ENCODE peak calls at places on chromosome 3, in seven cellular contexts. One of them, this sample, is unnamed.
A peak's percentile ranks its signal among the peaks of the same experiment; 100 is the strongest.

GRCh38 chr3:190319660-190320059 is 2.6 kb downstream of the CLDN1 start:
- DNase-seq in adrenal gland: no peak
- DNase-seq in ovary: no peak
- DNase-seq in heart left ventricle: no peak
- DNase-seq in esophagus squamous epithelium: no peak
- DNase-seq in right lobe of liver: no peak
- DNase-seq in breast epithelium: no peak
- DNase-seq in this sample: no peak

GRCh38 chr3:122520861-122521260 is 6.1 kb upstream of the KPNA1 start:
- DNase-seq in ovary: no peak
- DNase-seq in breast epithelium: no peak
- DNase-seq in heart left ventricle: no peak
- DNase-seq in adrenal gland: no peak
- DNase-seq in esophagus squamous epithelium: no peak
- DNase-seq in right lobe of liver: no peak
- DNase-seq in this sample: no peak

GRCh38 chr3:177904661-177905060 is 631.6 kb upstream of the KCNMB2 start:
- DNase-seq in right lobe of liver: no peak
- DNase-seq in adrenal gland: no peak
- DNase-seq in heart left ventricle: no peak
- DNase-seq in ovary: no peak
- DNase-seq in breast epithelium: no peak
- DNase-seq in esophagus squamous epithelium: no peak
- DNase-seq in this sample: no peak

GRCh38 chr3:141094851-141095545 is 43.9 kb downstream of the SPSB4 start:
- DNase-seq in right lobe of liver: no peak
- DNase-seq in ovary: peak; percentile 60
- DNase-seq in breast epithelium: peak; percentile 27
- DNase-seq in heart left ventricle: peak; percentile 82
- DNase-seq in esophagus squamous epithelium: no peak
- DNase-seq in adrenal gland: peak; percentile 36
- DNase-seq in this sample: peak; percentile 47

GRCh38 chr3:138567403-138567802 is 26.7 kb downstream of the CEP70 start:
- DNase-seq in right lobe of liver: no peak
- DNase-seq in heart left ventricle: no peak
- DNase-seq in breast epithelium: no peak
- DNase-seq in esophagus squamous epithelium: no peak
- DNase-seq in adrenal gland: no peak
- DNase-seq in ovary: no peak
- DNase-seq in this sample: no peak

GRCh38 chr3:8793242-8793641 is 23.8 kb upstream of the OXTR start:
- DNase-seq in esophagus squamous epithelium: no peak
- DNase-seq in heart left ventricle: no peak
- DNase-seq in ovary: no peak
- DNase-seq in breast epithelium: no peak
- DNase-seq in adrenal gland: no peak
- DNase-seq in right lobe of liver: no peak
- DNase-seq in this sample: no peak

GRCh38 chr3:32309653-32310242 is 71.3 kb downstream of the CMTM8 start:
- DNase-seq in ovary: no peak
- DNase-seq in esophagus squamous epithelium: no peak
- DNase-seq in right lobe of liver: no peak
- DNase-seq in heart left ventricle: no peak
- DNase-seq in adrenal gland: no peak
- DNase-seq in breast epithelium: no peak
- DNase-seq in this sample: no peak

GRCh38 chr3:188901126-188901525 is 270.6 kb upstream of the TPRG1 start:
- DNase-seq in adrenal gland: no peak
- DNase-seq in right lobe of liver: no peak
- DNase-seq in ovary: no peak
- DNase-seq in esophagus squamous epithelium: no peak
- DNase-seq in breast epithelium: no peak
- DNase-seq in heart left ventricle: no peak
- DNase-seq in this sample: no peak

GRCh38 chr3:186110975-186111974 is 2.4 kb upstream of the ETV5 start:
- DNase-seq in breast epithelium: no peak
- DNase-seq in adrenal gland: no peak
- DNase-seq in ovary: no peak
- DNase-seq in heart left ventricle: no peak
- DNase-seq in esophagus squamous epithelium: no peak
- DNase-seq in right lobe of liver: no peak
- DNase-seq in this sample: no peak

GRCh38 chr3:186107148-186108105 is 1.5 kb downstream of the ETV5 start:
- DNase-seq in adrenal gland: peak; percentile 73
- DNase-seq in right lobe of liver: peak; percentile 71
- DNase-seq in breast epithelium: peak; percentile 62
- DNase-seq in ovary: peak; percentile 61
- DNase-seq in heart left ventricle: peak; percentile 79
- DNase-seq in esophagus squamous epithelium: peak; percentile 5
- DNase-seq in this sample: peak; percentile 65

GRCh38 chr3:186109897-186110803 is 1.3 kb upstream of the ETV5 start:
- DNase-seq in breast epithelium: no peak
- DNase-seq in adrenal gland: peak; percentile 56
- DNase-seq in heart left ventricle: no peak
- DNase-seq in right lobe of liver: no peak
- DNase-seq in esophagus squamous epithelium: no peak
- DNase-seq in ovary: peak; percentile 41
- DNase-seq in this sample: no peak

GRCh38 chr3:186108106-186108940 is 566 bp downstream of the ETV5 start:
- DNase-seq in esophagus squamous epithelium: no peak
- DNase-seq in ovary: peak; percentile 62
- DNase-seq in right lobe of liver: peak; percentile 50
- DNase-seq in adrenal gland: peak; percentile 64
- DNase-seq in breast epithelium: no peak
- DNase-seq in heart left ventricle: peak; percentile 71
- DNase-seq in this sample: peak; percentile 35

DNA sequence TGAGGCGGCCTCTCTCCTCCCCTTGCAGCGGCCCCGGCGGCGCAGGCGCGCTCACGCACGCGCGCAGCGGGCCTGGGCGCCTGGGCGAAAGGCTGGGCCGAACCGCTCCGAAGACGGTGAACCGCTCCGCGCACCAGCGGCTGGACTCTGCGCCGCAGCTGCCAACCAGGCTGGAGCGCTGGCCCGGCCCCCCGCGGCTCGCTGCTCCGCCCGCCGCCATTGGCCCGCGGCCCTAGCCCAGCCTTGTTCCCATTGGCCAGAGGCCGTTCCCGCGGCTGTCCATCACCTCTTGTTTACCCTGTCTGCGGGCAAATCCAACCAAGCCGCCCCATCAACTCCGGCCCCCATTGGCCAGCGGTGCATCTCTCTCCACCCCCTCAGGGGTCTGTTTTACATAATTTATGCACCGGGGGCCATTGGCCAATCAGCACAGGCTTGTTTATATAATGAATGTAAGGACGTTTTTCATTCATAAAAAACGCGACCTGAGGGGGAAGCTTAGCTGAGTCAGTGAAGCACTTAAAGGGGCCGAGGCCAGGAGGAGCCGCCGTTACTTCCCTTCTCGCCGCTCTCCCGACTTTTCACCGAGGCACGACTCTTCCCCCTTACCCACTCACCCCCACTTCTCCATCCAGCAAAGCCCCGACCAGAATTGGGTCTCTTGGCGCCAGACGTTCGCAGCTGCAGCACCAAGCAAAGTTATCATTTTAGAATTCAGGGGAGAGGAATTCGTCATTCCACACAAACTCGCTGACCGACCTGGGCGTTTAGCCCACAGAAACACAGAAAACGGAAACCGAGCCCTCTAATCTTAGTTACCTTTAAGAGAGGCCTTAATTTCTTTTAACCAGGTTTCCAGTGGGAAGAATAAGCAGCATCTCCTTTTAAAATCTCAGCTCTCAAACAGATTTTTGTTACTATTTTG is at the start of gene ETV5:
- DNase-seq in ovary: peak; percentile 99
- DNase-seq in breast epithelium: peak; percentile 99
- DNase-seq in right lobe of liver: peak; percentile 100
- DNase-seq in adrenal gland: peak; percentile 100
- DNase-seq in esophagus squamous epithelium: peak; percentile 90
- DNase-seq in heart left ventricle: peak; percentile 99
- DNase-seq in this sample: peak; percentile 100
- TF ChIP-seq POLR2A in ovary: peak; percentile 50
- TF ChIP-seq POLR2A in breast epithelium: no peak
- TF ChIP-seq POLR2A in right lobe of liver: peak; percentile 93
- TF ChIP-seq POLR2A in adrenal gland: peak; percentile 90
- TF ChIP-seq POLR2A in esophagus squamous epithelium: peak; percentile 59
- TF ChIP-seq POLR2A in heart left ventricle: peak; percentile 82
- TF ChIP-seq POLR2A in this sample: peak; percentile 95

GRCh38 chr3:45599984-45600650 is 5.6 kb downstream of the LIMD1 start:
- DNase-seq in adrenal gland: no peak
- DNase-seq in breast epithelium: no peak
- DNase-seq in right lobe of liver: no peak
- DNase-seq in heart left ventricle: no peak
- DNase-seq in esophagus squamous epithelium: no peak
- DNase-seq in ovary: no peak
- DNase-seq in this sample: no peak
- H3K4me3 ChIP-seq in adrenal gland: no peak overlapping the region
- H3K4me3 ChIP-seq in breast epithelium: no peak overlapping the region
- H3K4me3 ChIP-seq in right lobe of liver: no peak overlapping the region
- H3K4me3 ChIP-seq in heart left ventricle: no peak overlapping the region
- H3K4me3 ChIP-seq in esophagus squamous epithelium: no peak overlapping the region
- H3K4me3 ChIP-seq in ovary: no peak overlapping the region
- H3K4me3 ChIP-seq in this sample: no peak overlapping the region

DNA sequence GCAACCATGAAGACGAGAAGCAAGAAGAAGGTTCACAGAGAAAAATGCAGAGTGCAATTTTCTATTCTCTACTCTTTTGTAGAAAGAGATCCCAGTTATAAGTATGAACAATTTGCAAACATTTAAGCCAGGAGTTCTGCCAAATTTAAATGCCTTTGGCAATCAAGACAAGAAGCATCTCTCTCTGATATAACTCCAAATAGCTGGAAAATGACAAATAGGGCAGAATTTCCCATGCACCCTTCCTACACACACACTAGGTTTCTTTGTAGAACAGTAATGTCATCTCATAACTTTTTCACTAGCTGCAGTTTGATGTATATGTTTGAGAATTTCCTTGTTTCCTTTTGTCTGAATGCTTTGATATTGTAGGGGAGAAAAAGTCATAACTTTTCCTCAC is 333.5 kb upstream of the AZI2 start:
- DNase-seq in ovary: no peak
- DNase-seq in esophagus squamous epithelium: no peak
- DNase-seq in heart left ventricle: no peak
- DNase-seq in breast epithelium: no peak
- DNase-seq in adrenal gland: no peak
- DNase-seq in right lobe of liver: no peak
- DNase-seq in this sample: no peak
- H3K9me3 ChIP-seq in ovary: no peaks in the 10 kb centered on the region
- H3K9me3 ChIP-seq in esophagus squamous epithelium: no peaks in the 10 kb centered on the region
- H3K9me3 ChIP-seq in heart left ventricle: no peaks in the 10 kb centered on the region
- H3K9me3 ChIP-seq in breast epithelium: no peaks in the 10 kb centered on the region
- H3K9me3 ChIP-seq in adrenal gland: no peaks in the 10 kb centered on the region
- H3K9me3 ChIP-seq in right lobe of liver: no peaks in the 10 kb centered on the region
- H3K9me3 ChIP-seq in this sample: no peaks in the 10 kb centered on the region

GRCh38 chr3:129058441-129059194 is 2.0 kb upstream of the GP9 start:
- DNase-seq in breast epithelium: peak; percentile 53
- DNase-seq in adrenal gland: peak; percentile 37
- DNase-seq in heart left ventricle: no peak
- DNase-seq in esophagus squamous epithelium: no peak
- DNase-seq in right lobe of liver: peak; percentile 78
- DNase-seq in ovary: no peak
- DNase-seq in this sample: no peak
- TF ChIP-seq POLR2A in breast epithelium: no peak
- TF ChIP-seq POLR2A in adrenal gland: no peak
- TF ChIP-seq POLR2A in heart left ventricle: no peak
- TF ChIP-seq POLR2A in esophagus squamous epithelium: no peak
- TF ChIP-seq POLR2A in right lobe of liver: no peak
- TF ChIP-seq POLR2A in ovary: no peak
- TF ChIP-seq POLR2A in this sample: no peak

GRCh38 chr3:183529717-183530116 is 25.8 kb downstream of the KLHL6 start:
- DNase-seq in breast epithelium: no peak
- DNase-seq in ovary: no peak
- DNase-seq in esophagus squamous epithelium: no peak
- DNase-seq in right lobe of liver: no peak
- DNase-seq in heart left ventricle: no peak
- DNase-seq in adrenal gland: no peak
- DNase-seq in this sample: no peak

GRCh38 chr3:183533410-183534132 is 21.9 kb downstream of the KLHL6 start:
- DNase-seq in right lobe of liver: no peak
- DNase-seq in adrenal gland: no peak
- DNase-seq in heart left ventricle: no peak
- DNase-seq in esophagus squamous epithelium: no peak
- DNase-seq in ovary: no peak
- DNase-seq in breast epithelium: no peak
- DNase-seq in this sample: no peak

GRCh38 chr3:183536238-183536880 is 19.1 kb downstream of the KLHL6 start:
- DNase-seq in ovary: no peak
- DNase-seq in right lobe of liver: no peak
- DNase-seq in breast epithelium: no peak
- DNase-seq in heart left ventricle: no peak
- DNase-seq in adrenal gland: no peak
- DNase-seq in esophagus squamous epithelium: peak; percentile 19
- DNase-seq in this sample: no peak

GRCh38 chr3:183534249-183534648 is 21.3 kb downstream of the KLHL6 start:
- DNase-seq in adrenal gland: no peak
- DNase-seq in heart left ventricle: no peak
- DNase-seq in breast epithelium: no peak
- DNase-seq in ovary: no peak
- DNase-seq in esophagus squamous epithelium: no peak
- DNase-seq in right lobe of liver: no peak
- DNase-seq in this sample: no peak

GRCh38 chr3:183532620-183533409 is 22.7 kb downstream of the KLHL6 start:
- DNase-seq in esophagus squamous epithelium: no peak
- DNase-seq in adrenal gland: no peak
- DNase-seq in right lobe of liver: no peak
- DNase-seq in heart left ventricle: no peak
- DNase-seq in ovary: no peak
- DNase-seq in breast epithelium: no peak
- DNase-seq in this sample: no peak
- H3K4me3 ChIP-seq in esophagus squamous epithelium: no peak overlapping the region
- H3K4me3 ChIP-seq in adrenal gland: no peak overlapping the region
- H3K4me3 ChIP-seq in right lobe of liver: no peak overlapping the region
- H3K4me3 ChIP-seq in heart left ventricle: no peak overlapping the region
- H3K4me3 ChIP-seq in ovary: no peak overlapping the region
- H3K4me3 ChIP-seq in breast epithelium: no peak overlapping the region
- H3K4me3 ChIP-seq in this sample: no peak overlapping the region

DNA sequence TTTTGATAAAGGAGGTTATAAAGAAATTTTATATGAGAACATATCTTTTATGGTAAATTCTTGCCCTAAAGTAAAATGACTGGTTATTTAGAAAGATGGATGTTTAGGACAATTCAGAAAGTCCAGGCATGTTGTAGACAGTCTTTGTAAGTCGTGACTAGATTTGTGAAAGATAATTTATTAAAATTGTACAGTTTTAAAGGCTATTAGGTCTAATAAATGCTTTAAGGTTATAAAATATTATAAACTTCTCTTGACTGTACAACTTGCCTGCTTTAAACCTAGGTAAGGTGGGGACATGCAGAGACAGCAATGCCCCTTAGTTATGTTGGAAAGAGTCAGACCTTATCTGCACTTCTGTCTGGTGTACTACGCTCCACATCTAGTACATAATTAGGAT is 933.5 kb downstream of the SI start:
- DNase-seq in heart left ventricle: no peak
- DNase-seq in right lobe of liver: no peak
- DNase-seq in breast epithelium: no peak
- DNase-seq in adrenal gland: no peak
- DNase-seq in esophagus squamous epithelium: no peak
- DNase-seq in ovary: no peak
- DNase-seq in this sample: no peak
- H3K9me3 ChIP-seq in heart left ventricle: peaks cover 29% of the 10 kb centered on the region
- H3K9me3 ChIP-seq in right lobe of liver: no peaks in the 10 kb centered on the region
- H3K9me3 ChIP-seq in breast epithelium: peaks cover 12% of the 10 kb centered on the region
- H3K9me3 ChIP-seq in adrenal gland: no peaks in the 10 kb centered on the region
- H3K9me3 ChIP-seq in esophagus squamous epithelium: peaks cover 33% of the 10 kb centered on the region
- H3K9me3 ChIP-seq in ovary: no peaks in the 10 kb centered on the region
- H3K9me3 ChIP-seq in this sample: no peaks in the 10 kb centered on the region

GRCh38 chr3:44712455-44713075 is at the start of gene ZNF502:
- DNase-seq in adrenal gland: peak; percentile 82
- DNase-seq in right lobe of liver: peak; percentile 93
- DNase-seq in heart left ventricle: peak; percentile 90
- DNase-seq in esophagus squamous epithelium: no peak
- DNase-seq in ovary: peak; percentile 93
- DNase-seq in breast epithelium: peak; percentile 67
- DNase-seq in this sample: peak; percentile 78
- TF ChIP-seq POLR2A in adrenal gland: no peak
- TF ChIP-seq POLR2A in right lobe of liver: no peak
- TF ChIP-seq POLR2A in heart left ventricle: no peak
- TF ChIP-seq POLR2A in esophagus squamous epithelium: no peak
- TF ChIP-seq POLR2A in ovary: peak; percentile 37
- TF ChIP-seq POLR2A in breast epithelium: no peak
- TF ChIP-seq POLR2A in this sample: no peak